ENCODE peak calls at places on chromosomes 11 and 22, in five cellular contexts. P is kidney epithelial cell, H is PC-9, L is fibroblast of villous mesenchyme, X is IMR-90. U is an unnamed sample.

GRCh38 chr11:112172362-112172994 is 2.8 kb upstream of the BCO2 start:
- DNase-seq in P (no peak), H (peak), L (peak), X (peak), U (peak)

GRCh38 chr11:64903291-64903833 is 13.6 kb downstream of the ATG2A start:
- DNase-seq in P (no peak), H (no peak), L (no peak), X (no peak), U (no peak)

GRCh38 chr22:41469218-41469851 is 418 bp downstream of the ACO2 start:
- DNase-seq in P (no peak), H (peak), L (no peak), X (no peak), U (no peak)

GRCh38 chr11:86785576-86785975 is 14.8 kb upstream of the PRSS23 start:
- DNase-seq in P (no peak), H (peak), L (peak), X (no peak), U (no peak)

GRCh38 chr11:18046116-18046777 is at the start of gene TPH1:
- DNase-seq in P (peak), H (no peak), L (peak), X (peak), U (no peak)

GRCh38 chr11:75024068-75024449 is 35.3 kb downstream of the NEU3 start:
- DNase-seq in P (no peak), H (peak), L (no peak), X (no peak), U (no peak)

GRCh38 chr22:35995345-35995744 is 33.3 kb downstream of the RBFOX2 start:
- DNase-seq in P (no peak), H (no peak), L (no peak), X (peak), U (no peak)

GRCh38 chr11:118401880-118402590 is 629 bp downstream of the ATP5MG start:
- DNase-seq in P (no peak), H (peak), L (peak), X (peak), U (no peak)

GRCh38 chr11:77213589-77214428 is 85.8 kb downstream of the MYO7A start:
- DNase-seq in P (no peak), H (no peak), L (no peak), X (no peak), U (no peak)

GRCh38 chr11:57491371-57492061 is 24.0 kb downstream of the SLC43A1 start:
- DNase-seq in P (no peak), H (no peak), L (peak), X (no peak), U (no peak)

GRCh38 chr11:19605500-19606371 is 106.9 kb upstream of the NAV2 start:
- DNase-seq in P (no peak), H (no peak), L (peak), X (peak), U (no peak)

GRCh38 chr11:69918938-69919650 is 99.9 kb upstream of the FGF3 start:
- DNase-seq in P (no peak), H (peak), L (peak), X (peak), U (no peak)

GRCh38 chr22:28034145-28034759 is 115.2 kb upstream of the PITPNB start:
- DNase-seq in P (no peak), H (no peak), L (no peak), X (no peak), U (no peak)

GRCh38 chr11:119101367-119101758 is 290 bp downstream of the DPAGT1 start:
- DNase-seq in P (no peak), H (peak), L (no peak), X (no peak), U (no peak)

GRCh38 chr22:25141994-25142620 is 57.6 kb upstream of the CRYBB3 start:
- DNase-seq in P (no peak), H (no peak), L (no peak), X (no peak), U (no peak)

GRCh38 chr11:63532799-63533475 is 3.7 kb upstream of the PLAAT4 start:
- DNase-seq in P (no peak), H (no peak), L (peak), X (no peak), U (no peak)

GRCh38 chr11:60363542-60364525 is 14.5 kb upstream of the MS4A7 start:
- DNase-seq in P (peak), H (no peak), L (peak), X (peak), U (peak)

GRCh38 chr11:64339754-64340408 is at the start of gene CCDC88B:
- DNase-seq in P (no peak), H (no peak), L (no peak), X (no peak), U (no peak)

GRCh38 chr11:124868322-124869274 is 3.4 kb downstream of the ROBO3 start:
- DNase-seq in P (no peak), H (no peak), L (no peak), X (no peak), U (no peak)

GRCh38 chr11:117752721-117753237 is 44.2 kb downstream of the DSCAML1 start:
- DNase-seq in P (no peak), H (no peak), L (no peak), X (no peak), U (no peak)

GRCh38 chr11:122253541-122254317 is 137.7 kb upstream of the BLID start:
- DNase-seq in P (no peak), H (no peak), L (peak), X (peak), U (no peak)

GRCh38 chr22:40588726-40589125 is 47.8 kb downstream of the MRTFA start:
- DNase-seq in P (no peak), H (peak), L (peak), X (peak), U (no peak)

GRCh38 chr22:48869161-48869560 is 958.5 kb downstream of the BRD1 start:
- DNase-seq in P (no peak), H (no peak), L (no peak), X (no peak), U (no peak)

GRCh38 chr11:58631378-58631777 is 8.9 kb downstream of the CNTF start:
- DNase-seq in P (no peak), H (no peak), L (no peak), X (no peak), U (no peak)

GRCh38 chr22:26330971-26331625 is 98.0 kb upstream of the ASPHD2 start:
- DNase-seq in P (no peak), H (no peak), L (peak), X (peak), U (peak)

GRCh38 chr11:79030448-79030847 is 410.4 kb downstream of the TENM4 start:
- DNase-seq in P (no peak), H (no peak), L (no peak), X (no peak), U (no peak)

GRCh38 chr11:34425863-34426262 is 12.9 kb upstream of the CAT start:
- DNase-seq in P (peak), H (no peak), L (peak), X (no peak), U (peak)

GRCh38 chr22:24189249-24190158 is 8.2 kb downstream of the SUSD2 start:
- DNase-seq in P (no peak), H (peak), L (peak), X (peak), U (no peak)

GRCh38 chr11:112564228-112564955 is 303.7 kb upstream of the PLET1 start:
- DNase-seq in P (no peak), H (peak), L (peak), X (peak), U (no peak)

GRCh38 chr11:71456831-71457230 is 3.8 kb downstream of the NADSYN1 start:
- DNase-seq in P (no peak), H (no peak), L (no peak), X (no peak), U (no peak)

GRCh38 chr11:1199689-1200610 is 22.9 kb upstream of the MUC5B start:
- DNase-seq in P (no peak), H (peak), L (no peak), X (no peak), U (no peak)

GRCh38 chr11:86176165-86176884 is 68.2 kb upstream of the EED start:
- DNase-seq in P (no peak), H (peak), L (no peak), X (peak), U (no peak)

GRCh38 chr11:131371791-131372104 is 1.3 kb downstream of the NTM start:
- DNase-seq in P (no peak), H (no peak), L (no peak), X (no peak), U (no peak)

GRCh38 chr11:77064648-77065217 is 2.0 kb upstream of the CAPN5 start:
- DNase-seq in P (no peak), H (no peak), L (no peak), X (no peak), U (no peak)

GRCh38 chr11:4539603-4540219 is 5.3 kb upstream of the OR52M1 start:
- DNase-seq in P (no peak), H (no peak), L (peak), X (peak), U (no peak)

GRCh38 chr11:77619576-77620198 is 17.9 kb downstream of the CLNS1A start:
- DNase-seq in P (peak), H (peak), L (peak), X (peak), U (no peak)

DNA sequence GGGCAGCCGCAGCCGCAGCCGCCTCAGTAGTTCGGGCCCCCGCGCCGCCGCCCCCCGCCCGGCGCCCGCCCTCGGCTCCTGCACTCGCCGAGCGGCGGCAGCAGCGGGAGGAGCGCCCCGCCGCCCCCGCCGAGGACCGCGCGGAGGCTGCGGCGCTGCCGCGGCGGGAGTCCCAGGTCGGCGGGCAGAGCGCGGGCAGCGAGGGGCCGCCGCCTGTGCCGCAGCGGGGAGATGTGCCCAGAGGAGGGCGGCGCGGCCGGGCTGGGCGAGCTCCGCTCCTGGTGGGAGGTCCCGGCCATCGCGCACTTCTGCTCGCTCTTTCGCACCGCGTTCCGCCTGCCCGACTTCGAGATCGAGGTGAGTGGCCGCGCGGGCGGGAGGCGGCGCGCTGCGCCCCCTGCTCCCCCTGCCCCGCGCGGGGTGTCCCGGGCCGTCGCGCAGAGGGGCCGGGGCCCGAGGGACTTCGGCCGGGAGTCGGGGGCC is 334 bp downstream of the CECR2 start:
- DNase-seq in P (no peak), H (no peak), L (no peak), X (no peak), U (no peak)
- H3K4me3 ChIP-seq in P (peak), H (no peak), L (no peak), X (no peak), U (no peak)

GRCh38 chr22:43889366-43890253 is 2.2 kb downstream of the PNPLA5 start:
- DNase-seq in P (no peak), H (peak), L (peak), X (peak), U (no peak)
- TF ChIP-seq CTCF in P (peak), H (peak), L (peak), X (peak), U (peak)

GRCh38 chr11:12001152-12001551 is 7.3 kb downstream of the DKK3 start:
- DNase-seq in P (no peak), H (no peak), L (no peak), X (no peak), U (no peak)

GRCh38 chr11:11996321-11997174 is 11.9 kb downstream of the DKK3 start:
- DNase-seq in P (no peak), H (no peak), L (no peak), X (no peak), U (no peak)

GRCh38 chr11:11995601-11996000 is 12.8 kb downstream of the DKK3 start:
- DNase-seq in P (no peak), H (no peak), L (no peak), X (no peak), U (no peak)

GRCh38 chr11:11993814-11994213 is 14.6 kb downstream of the DKK3 start:
- DNase-seq in P (peak), H (peak), L (peak), X (peak), U (no peak)

GRCh38 chr11:11998091-11998781 is 10.2 kb downstream of the DKK3 start:
- DNase-seq in P (peak), H (peak), L (peak), X (peak), U (peak)
- H3K4me3 ChIP-seq in P (no peak), H (peak), L (peak), X (peak), U (no peak)

DNA sequence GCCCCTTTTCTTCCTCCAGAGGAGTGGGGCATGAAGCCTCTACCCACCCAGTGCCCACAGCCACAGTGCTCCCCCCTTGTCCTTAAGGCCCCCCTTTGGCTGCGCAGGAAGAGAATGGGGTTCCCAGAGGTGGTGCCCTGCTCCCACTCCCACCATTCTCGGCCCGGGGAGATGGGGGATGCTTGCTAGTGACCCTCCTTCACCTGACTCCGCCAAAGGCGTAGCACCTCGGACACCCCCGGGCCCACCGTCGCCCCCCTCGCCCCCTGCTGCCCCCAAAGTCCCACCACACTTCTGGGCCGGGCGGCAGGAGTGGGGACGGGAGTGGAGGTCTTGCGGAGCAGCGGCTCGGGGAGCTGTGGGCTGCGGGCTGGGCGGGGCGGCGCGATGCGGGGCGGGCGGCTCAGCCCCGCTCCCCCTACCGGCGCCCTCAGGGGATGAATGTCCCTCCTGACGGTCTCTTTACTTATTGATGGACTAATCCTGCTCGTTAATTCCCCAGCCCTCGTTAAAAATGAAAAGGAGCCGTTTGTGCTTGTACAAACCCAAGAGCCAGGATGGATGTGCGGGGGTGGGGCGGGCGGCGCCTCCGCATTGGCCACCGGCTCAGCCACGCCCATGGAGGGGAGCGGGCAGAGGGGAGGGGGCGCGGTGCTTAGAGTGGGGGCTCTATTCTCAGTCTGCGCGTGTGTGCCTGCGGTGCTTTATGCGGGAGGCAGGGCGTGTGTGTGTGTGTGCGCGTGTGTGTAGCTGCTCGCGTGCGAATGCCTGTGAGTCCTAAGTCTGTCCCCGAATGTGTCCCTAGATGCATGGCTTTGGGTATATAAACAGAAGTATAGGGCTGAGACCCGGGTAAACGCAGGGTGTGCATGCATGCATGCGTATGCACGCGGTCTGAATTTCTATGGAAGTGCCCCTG is 25.6 kb downstream of the SYT7 start:
- DNase-seq in P (no peak), H (no peak), L (no peak), X (no peak), U (no peak)
- TF ChIP-seq CTCF in P (no peak), H (no peak), L (peak), X (peak), U (peak)

DNA sequence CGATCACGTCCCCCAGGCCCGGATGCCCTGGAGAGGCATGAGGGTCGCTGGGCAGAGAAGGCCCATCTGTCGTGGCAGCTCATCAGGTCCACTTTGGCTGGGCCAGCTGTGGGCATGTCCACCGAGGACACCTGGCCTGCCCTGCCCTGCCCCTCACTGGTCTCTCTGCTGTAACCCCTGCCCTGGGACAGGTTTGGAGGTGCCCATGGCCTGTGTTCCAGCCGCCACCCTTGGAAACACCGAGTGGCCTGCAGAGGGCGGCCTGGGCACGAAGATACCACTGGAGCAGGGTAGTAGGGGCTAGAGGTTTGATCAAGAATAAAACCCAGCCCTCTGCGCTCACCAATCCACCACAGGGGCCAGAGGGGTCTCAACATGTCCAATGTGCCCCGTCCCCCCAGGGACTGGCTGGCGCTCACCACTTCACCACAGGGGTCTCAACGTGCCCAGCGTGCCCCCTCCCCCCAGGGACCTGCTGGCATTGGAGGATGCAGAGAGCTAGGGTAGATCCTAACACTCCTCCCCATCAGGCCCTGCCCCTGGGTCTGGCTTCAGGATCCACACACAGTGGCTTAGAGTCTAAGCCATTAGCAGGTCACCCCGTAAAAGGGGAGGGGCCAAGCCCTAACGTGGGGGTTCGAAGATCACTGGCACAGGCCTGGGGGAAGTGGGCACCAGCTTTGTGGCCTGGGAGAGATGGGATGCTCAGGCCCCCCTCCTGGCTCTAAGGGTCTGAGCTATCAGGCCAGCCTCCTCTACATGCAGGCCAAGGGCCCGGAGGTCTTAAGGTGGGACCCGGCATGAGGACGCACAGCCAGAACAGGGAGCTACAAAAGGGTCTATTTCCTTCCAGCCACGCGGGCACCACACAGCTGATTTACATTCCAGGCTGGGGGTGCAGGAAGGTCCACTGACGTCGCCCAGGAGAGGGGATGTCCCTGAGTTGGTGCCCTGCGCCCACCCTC is 1.3 kb upstream of the HDAC10 start:
- DNase-seq in P (no peak), H (peak), L (peak), X (peak), U (no peak)
- H3K4me3 ChIP-seq in P (no peak), H (no peak), L (no peak), X (no peak), U (no peak)

GRCh38 chr11:100525635-100526034 is 161.5 kb upstream of the ARHGAP42 start:
- DNase-seq in P (no peak), H (no peak), L (peak), X (no peak), U (no peak)
- TF ChIP-seq CTCF in P (peak), H (peak), L (peak), X (peak), U (peak)

GRCh38 chr11:28702871-28703270 is 594.7 kb downstream of the METTL15 start:
- DNase-seq in P (no peak), H (no peak), L (no peak), X (no peak), U (no peak)
- H3K4me3 ChIP-seq in P (no peak), H (peak), L (no peak), X (no peak), U (no peak)

DNA sequence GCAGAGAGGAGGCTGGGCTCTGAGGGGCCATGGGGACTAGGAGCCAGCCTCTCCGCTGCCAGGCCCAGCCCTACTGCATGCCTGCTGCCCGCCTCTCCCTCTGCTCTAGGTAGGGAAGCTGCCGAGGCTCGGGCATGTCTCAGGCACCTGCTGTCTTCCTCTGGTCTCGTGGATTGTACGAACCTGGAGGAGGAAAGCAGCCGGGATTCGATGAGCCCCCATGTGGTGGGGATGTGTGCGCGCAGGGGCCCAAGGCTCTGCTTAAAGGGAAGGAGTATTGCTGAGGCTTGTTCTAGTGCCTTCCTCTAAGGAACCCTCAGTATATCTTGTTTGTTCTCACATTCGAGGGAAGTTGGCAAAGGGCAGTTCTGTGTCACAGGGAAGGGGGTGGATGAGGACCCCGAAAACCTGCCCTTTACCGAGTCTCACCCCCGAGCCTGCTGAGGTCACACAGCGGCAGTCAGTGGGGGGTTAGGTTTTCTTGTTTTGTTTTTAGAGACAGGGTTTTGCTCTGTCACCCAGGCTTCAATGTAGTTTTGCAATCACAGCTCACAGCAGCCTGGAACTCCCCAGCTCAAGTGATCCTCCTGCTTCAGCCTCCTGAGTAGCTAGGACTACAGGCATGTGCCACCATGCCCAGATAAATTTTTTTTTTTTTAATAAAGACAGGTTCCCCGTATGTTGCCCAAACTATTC is 21.3 kb downstream of the DAGLA start:
- DNase-seq in P (no peak), H (no peak), L (peak), X (peak), U (no peak)
- TF ChIP-seq CTCF in P (peak), H (peak), L (peak), X (peak), U (peak)

DNA sequence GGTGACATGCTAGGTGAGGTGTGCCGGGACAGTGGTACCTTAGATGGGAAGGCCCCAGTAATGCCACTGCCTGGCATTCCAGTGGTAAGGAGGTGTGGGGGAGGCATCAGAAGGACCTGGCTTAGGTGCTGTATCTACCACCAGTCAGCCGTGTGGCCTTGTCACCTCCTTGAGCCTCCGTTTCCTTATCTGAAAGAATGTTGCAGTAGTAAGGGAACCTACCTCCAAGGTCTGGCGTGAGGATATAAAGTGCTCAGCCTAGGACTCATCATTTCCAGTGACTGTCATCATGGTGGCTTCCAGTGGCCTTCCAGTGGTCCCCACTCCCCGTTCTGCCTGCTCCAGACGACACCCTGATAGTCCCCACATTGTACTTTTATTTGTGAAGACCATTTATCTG is 6.8 kb upstream of the DUSP18 start:
- DNase-seq in P (no peak), H (no peak), L (no peak), X (no peak), U (no peak)
- H3K4me3 ChIP-seq in P (no peak), H (no peak), L (no peak), X (no peak), U (no peak)

U was measured in HFF-Myc.